ENCODE peak calls at places on chromosomes 5 and 9, in nine cellular contexts. I is Karpas-422, X is thyroid gland, R is mesendoderm, L is aorta, G is left ventricle myocardium inferior, H is psoas muscle, K is Panc1, Z is suprapubic skin. P is an unnamed sample.

GRCh38 chr5:72410896-72411295 is 90.7 kb downstream of the PTCD2 start:
- DNase-seq in L (no peak), R (no peak), X (no peak), G (no peak), I (no peak), H (no peak), K (no peak), Z (no peak), P (no peak)

GRCh38 chr9:123391233-123391632 is 35.2 kb downstream of the CRB2 start:
- DNase-seq in H (no peak), K (no peak), Z (no peak), X (no peak), I (no peak), G (no peak), R (no peak), L (no peak), P (no peak)

GRCh38 chr5:96714951-96715451 is 52.8 kb downstream of the CAST start:
- DNase-seq in H (no peak), R (peak; percentile 95), K (peak; percentile 60), L (no peak), X (peak; percentile 52), I (peak; percentile 73), Z (no peak), G (no peak), P (no peak)

GRCh38 chr5:2634399-2635176 is 116.9 kb downstream of the IRX2 start:
- DNase-seq in Z (no peak), R (peak; percentile 39), H (no peak), G (no peak), X (no peak), L (no peak), I (no peak), K (no peak), P (peak; percentile 7)

GRCh38 chr9:14320272-14321245 is 6.6 kb upstream of the NFIB start:
- DNase-seq in L (no peak), K (no peak), G (peak; percentile 47), Z (no peak), H (no peak), X (peak; percentile 27), R (no peak), I (peak; percentile 87), P (no peak)

GRCh38 chr9:34069831-34070230 is 21.1 kb upstream of the UBAP2 start:
- DNase-seq in L (no peak), I (no peak), Z (peak; percentile 17), G (no peak), R (no peak), X (no peak), K (no peak), H (no peak), P (no peak)

GRCh38 chr9:121709798-121710197 is 58.4 kb downstream of the DAB2IP start:
- DNase-seq in H (peak; percentile 77), K (no peak), I (no peak), R (no peak), L (no peak), G (no peak), Z (no peak), X (peak; percentile 50), P (no peak)

GRCh38 chr5:16234598-16234997 is 55.0 kb upstream of the MARCHF11 start:
- DNase-seq in K (no peak), Z (no peak), R (no peak), I (no peak), G (no peak), H (no peak), X (no peak), L (no peak), P (no peak)

DNA sequence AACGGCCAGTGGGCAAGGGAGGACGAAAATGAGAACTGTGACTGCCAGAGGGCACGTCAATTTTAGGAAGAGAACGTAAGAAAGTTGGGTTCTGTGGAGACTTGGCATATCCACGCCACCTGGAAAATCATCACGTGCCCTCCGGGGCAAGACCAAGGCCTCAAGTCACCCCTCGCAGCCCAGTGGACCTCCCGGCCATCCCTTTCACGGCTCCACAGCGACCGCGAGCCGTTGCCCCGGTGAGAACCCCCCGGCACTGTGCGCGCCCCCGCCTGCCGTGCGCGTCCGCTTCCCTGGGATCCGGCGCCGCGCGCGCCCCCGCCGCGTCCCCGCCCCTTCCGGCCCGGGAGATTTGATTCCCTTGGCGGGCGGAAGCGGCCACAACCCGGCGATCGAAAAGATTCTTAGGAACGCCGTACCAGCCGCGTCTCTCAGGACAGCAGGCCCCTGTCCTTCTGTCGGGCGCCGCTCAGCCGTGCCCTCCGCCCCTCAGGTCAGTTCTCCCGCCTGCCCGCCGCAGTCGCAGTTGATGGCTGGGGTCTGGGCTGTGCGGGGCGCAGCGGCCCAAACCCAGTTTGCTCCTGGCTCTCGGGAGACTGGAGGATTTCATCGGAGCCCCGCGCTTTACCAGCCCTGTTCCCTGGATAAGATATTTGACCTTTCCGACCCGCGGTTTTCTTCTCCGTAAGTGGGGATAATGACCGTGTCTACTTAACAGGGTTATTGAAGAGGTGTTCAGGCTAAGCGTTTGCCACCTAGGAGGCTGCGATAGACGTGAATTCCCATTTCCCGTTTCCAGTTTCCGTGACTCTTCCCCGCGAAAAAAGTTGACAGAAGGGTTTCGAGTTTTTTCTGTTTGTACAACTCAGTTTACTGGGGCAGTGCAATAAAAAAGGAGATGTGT is at the start of gene MELK:
- DNase-seq in R (peak; percentile 92), X (peak; percentile 68), H (peak; percentile 88), L (peak; percentile 87), K (no peak), I (peak; percentile 95), G (peak; percentile 79), Z (peak; percentile 86), P (peak; percentile 80)
- H3K4me3 ChIP-seq in R (peak within 1 kb of the TSS; percentile 98), X (peak within 1 kb of the TSS; percentile 53), H (peak within 1 kb of the TSS; percentile 97), L (peak within 1 kb of the TSS; percentile 38), K (peak within 1 kb of the TSS; percentile 77), I (peak within 1 kb of the TSS; percentile 100), G (peak within 1 kb of the TSS; percentile 85), Z (peak within 1 kb of the TSS; percentile 90), P (peak within 1 kb of the TSS; percentile 96)

GRCh38 chr5:139276426-139276825 is 17.1 kb upstream of the MATR3 start:
- DNase-seq in R (no peak), K (no peak), L (no peak), X (no peak), H (no peak), Z (no peak), G (no peak), I (no peak), P (no peak)

GRCh38 chr5:139282195-139282557 is 11.4 kb upstream of the MATR3 start:
- DNase-seq in R (no peak), K (no peak), G (no peak), X (no peak), I (no peak), L (no peak), H (no peak), Z (no peak), P (no peak)

GRCh38 chr5:139275536-139276297 is 17.8 kb upstream of the MATR3 start:
- DNase-seq in H (no peak), R (no peak), I (no peak), G (no peak), Z (no peak), X (no peak), L (no peak), K (no peak), P (no peak)

GRCh38 chr5:139277171-139277570 is 16.4 kb upstream of the MATR3 start:
- DNase-seq in H (no peak), R (peak; percentile 61), G (no peak), L (no peak), I (no peak), X (no peak), Z (no peak), K (no peak), P (no peak)

GRCh38 chr5:139278540-139279274 is 14.8 kb upstream of the MATR3 start:
- DNase-seq in X (no peak), L (no peak), H (no peak), Z (no peak), R (no peak), I (no peak), K (no peak), G (no peak), P (no peak)
- H3K36me3 ChIP-seq in X (no peaks in the 10 kb centered on the region), L (no peaks in the 10 kb centered on the region), H (peaks cover 16% of the 10 kb centered on the region), Z (peaks cover 23% of the 10 kb centered on the region), R (peaks cover 13% of the 10 kb centered on the region), I (peaks cover 73% of the 10 kb centered on the region), K (peaks cover 58% of the 10 kb centered on the region), G (peaks cover 47% of the 10 kb centered on the region), P (peaks cover 91% of the 10 kb centered on the region)

GRCh38 chr5:139743804-139744203 is 51.8 kb upstream of the PSD2 start:
- DNase-seq in I (no peak), R (no peak), X (no peak), K (no peak), H (no peak), Z (no peak), L (no peak), G (no peak), P (no peak)

GRCh38 chr5:139746691-139747582 is 48.7 kb upstream of the PSD2 start:
- DNase-seq in H (no peak), I (no peak), L (peak; percentile 71), X (peak; percentile 50), R (peak; percentile 81), Z (no peak), G (no peak), K (no peak), P (peak; percentile 64)

GRCh38 chr5:139745800-139746690 is 49.6 kb upstream of the PSD2 start:
- DNase-seq in Z (no peak), I (peak; percentile 88), G (peak; percentile 56), H (peak; percentile 81), K (no peak), L (peak; percentile 79), X (peak; percentile 78), R (peak; percentile 98), P (peak; percentile 72)

GRCh38 chr5:139744471-139745120 is 51.0 kb upstream of the PSD2 start:
- DNase-seq in G (no peak), R (no peak), Z (no peak), I (no peak), K (no peak), X (no peak), L (no peak), H (no peak), P (no peak)

DNA sequence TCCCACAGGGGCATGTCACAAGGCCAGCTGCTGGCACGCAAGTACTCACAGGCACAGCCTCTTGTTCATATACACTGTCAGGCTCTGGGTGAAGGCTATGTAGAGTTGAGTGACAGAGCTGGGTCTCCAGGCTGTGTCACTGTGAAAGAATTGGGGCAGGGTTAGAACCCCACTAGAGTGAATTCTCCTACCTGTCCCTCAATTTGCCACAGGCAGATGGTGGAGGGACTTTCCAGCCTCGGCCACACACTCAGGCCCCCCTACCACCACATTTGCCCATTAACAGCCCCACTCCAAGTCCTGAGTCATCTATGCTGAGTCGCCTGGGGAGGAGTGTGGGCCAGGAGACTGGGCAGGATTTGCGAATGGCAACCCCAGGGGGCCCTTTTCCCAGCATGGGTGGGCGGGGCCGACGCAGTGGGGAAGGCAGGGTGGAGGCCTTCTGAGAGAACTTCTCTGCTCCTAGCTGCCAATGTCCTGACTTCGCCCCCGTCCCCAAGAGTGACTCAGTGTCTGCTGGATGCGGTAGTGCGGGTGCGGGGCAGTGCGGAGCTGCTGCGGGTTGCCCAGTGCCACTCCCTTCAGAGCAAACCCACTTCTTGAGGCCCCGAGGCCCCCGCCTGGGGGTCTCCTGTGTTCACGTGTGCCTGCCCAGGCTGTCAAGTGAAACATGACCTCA is 50.3 kb upstream of the PSD2 start:
- DNase-seq in G (peak; percentile 32), I (no peak), L (peak; percentile 93), R (peak; percentile 79), Z (no peak), X (peak; percentile 87), H (peak; percentile 81), K (no peak), P (peak; percentile 68)
- H3K4me3 ChIP-seq in G (no peak overlapping the region), I (no peak overlapping the region), L (no peak overlapping the region), R (no peak overlapping the region), Z (no peak overlapping the region), X (no peak overlapping the region), H (peak overlapping the region; percentile 69), K (no peak overlapping the region), P (no peak overlapping the region)

GRCh38 chr5:1080414-1080813 is 31.4 kb downstream of the SLC12A7 start:
- DNase-seq in I (no peak), K (no peak), L (no peak), G (no peak), X (no peak), H (no peak), Z (no peak), R (no peak), P (no peak)
- H3K36me3 ChIP-seq in I (no peaks in the 10 kb centered on the region), K (peaks cover 5% of the 10 kb centered on the region), L (no peaks in the 10 kb centered on the region), G (peaks cover 86% of the 10 kb centered on the region), X (peaks cover 45% of the 10 kb centered on the region), H (no peaks in the 10 kb centered on the region), Z (peaks cover 85% of the 10 kb centered on the region), R (no peaks in the 10 kb centered on the region), P (no peaks in the 10 kb centered on the region)